ENCODE peak calls at places on chromosome 7, in eight cellular contexts. One of them, this sample, is unnamed.

GRCh38 chr7:11120675-11121220 is 147.1 kb downstream of the PHF14 start:
- DNase-seq in NCI-H1417 treated with DMSO at 0.1 percent for 48 hours: no peak
- DNase-seq in lower leg skin: no peak
- DNase-seq in midbrain: no peak
- DNase-seq in HCEC 1CT: no peak
- DNase-seq in left kidney: no peak
- DNase-seq in cardiac muscle cell: no peak
- DNase-seq in EL: no peak
- DNase-seq in this sample: no peak

GRCh38 chr7:105581066-105581811 is at the start of gene EFCAB10:
- DNase-seq in lower leg skin: peak
- DNase-seq in EL: peak
- DNase-seq in cardiac muscle cell: peak
- DNase-seq in NCI-H1417 treated with DMSO at 0.1 percent for 48 hours: peak
- DNase-seq in HCEC 1CT: no peak
- DNase-seq in midbrain: peak
- DNase-seq in left kidney: peak
- DNase-seq in this sample: no peak

GRCh38 chr7:55576753-55577152 is 4.5 kb upstream of the VOPP1 start:
- DNase-seq in midbrain: no peak
- DNase-seq in NCI-H1417 treated with DMSO at 0.1 percent for 48 hours: no peak
- DNase-seq in HCEC 1CT: no peak
- DNase-seq in lower leg skin: no peak
- DNase-seq in left kidney: no peak
- DNase-seq in cardiac muscle cell: no peak
- DNase-seq in EL: no peak
- DNase-seq in this sample: no peak

GRCh38 chr7:156005202-156005821 is 193.0 kb upstream of the SHH start:
- DNase-seq in NCI-H1417 treated with DMSO at 0.1 percent for 48 hours: no peak
- DNase-seq in HCEC 1CT: no peak
- DNase-seq in lower leg skin: peak
- DNase-seq in cardiac muscle cell: no peak
- DNase-seq in midbrain: no peak
- DNase-seq in EL: no peak
- DNase-seq in left kidney: no peak
- DNase-seq in this sample: no peak

GRCh38 chr7:85529831-85530230 is 343.0 kb upstream of the SEMA3D start:
- DNase-seq in EL: peak
- DNase-seq in midbrain: no peak
- DNase-seq in lower leg skin: no peak
- DNase-seq in cardiac muscle cell: no peak
- DNase-seq in NCI-H1417 treated with DMSO at 0.1 percent for 48 hours: no peak
- DNase-seq in HCEC 1CT: peak
- DNase-seq in left kidney: no peak
- DNase-seq in this sample: no peak

GRCh38 chr7:51029586-51030230 is 247.0 kb upstream of the GRB10 start:
- DNase-seq in NCI-H1417 treated with DMSO at 0.1 percent for 48 hours: no peak
- DNase-seq in EL: peak
- DNase-seq in midbrain: no peak
- DNase-seq in cardiac muscle cell: no peak
- DNase-seq in lower leg skin: no peak
- DNase-seq in HCEC 1CT: peak
- DNase-seq in left kidney: no peak
- DNase-seq in this sample: no peak

GRCh38 chr7:100053201-100053600 is 3.6 kb downstream of the ZSCAN21 start:
- DNase-seq in NCI-H1417 treated with DMSO at 0.1 percent for 48 hours: peak
- DNase-seq in midbrain: peak
- DNase-seq in cardiac muscle cell: peak
- DNase-seq in lower leg skin: no peak
- DNase-seq in EL: peak
- DNase-seq in HCEC 1CT: peak
- DNase-seq in left kidney: peak
- DNase-seq in this sample: peak

GRCh38 chr7:2444476-2444875 is 31.7 kb downstream of the GRIFIN start:
- DNase-seq in cardiac muscle cell: no peak
- DNase-seq in HCEC 1CT: peak
- DNase-seq in left kidney: no peak
- DNase-seq in EL: peak
- DNase-seq in midbrain: peak
- DNase-seq in lower leg skin: no peak
- DNase-seq in NCI-H1417 treated with DMSO at 0.1 percent for 48 hours: no peak
- DNase-seq in this sample: no peak

GRCh38 chr7:37112882-37113281 is 335.8 kb downstream of the ELMO1 start:
- DNase-seq in left kidney: no peak
- DNase-seq in NCI-H1417 treated with DMSO at 0.1 percent for 48 hours: no peak
- DNase-seq in midbrain: no peak
- DNase-seq in HCEC 1CT: no peak
- DNase-seq in cardiac muscle cell: no peak
- DNase-seq in EL: no peak
- DNase-seq in lower leg skin: no peak
- DNase-seq in this sample: no peak

GRCh38 chr7:122951006-122951405 is 44.5 kb downstream of the TAS2R16 start:
- DNase-seq in EL: no peak
- DNase-seq in midbrain: no peak
- DNase-seq in HCEC 1CT: no peak
- DNase-seq in lower leg skin: no peak
- DNase-seq in left kidney: no peak
- DNase-seq in cardiac muscle cell: no peak
- DNase-seq in NCI-H1417 treated with DMSO at 0.1 percent for 48 hours: no peak
- DNase-seq in this sample: no peak

GRCh38 chr7:57210871-57211270 is 78.6 kb upstream of the ZNF479 start:
- DNase-seq in midbrain: no peak
- DNase-seq in lower leg skin: peak
- DNase-seq in NCI-H1417 treated with DMSO at 0.1 percent for 48 hours: no peak
- DNase-seq in HCEC 1CT: no peak
- DNase-seq in cardiac muscle cell: no peak
- DNase-seq in EL: no peak
- DNase-seq in left kidney: no peak
- DNase-seq in this sample: no peak

GRCh38 chr7:24728503-24729364 is 28.5 kb downstream of the GSDME start:
- DNase-seq in cardiac muscle cell: no peak
- DNase-seq in left kidney: no peak
- DNase-seq in NCI-H1417 treated with DMSO at 0.1 percent for 48 hours: no peak
- DNase-seq in HCEC 1CT: no peak
- DNase-seq in lower leg skin: peak
- DNase-seq in EL: no peak
- DNase-seq in midbrain: no peak
- DNase-seq in this sample: no peak

GRCh38 chr7:116809636-116810266 is 52.6 kb upstream of the CAPZA2 start:
- DNase-seq in lower leg skin: no peak
- DNase-seq in midbrain: peak
- DNase-seq in EL: peak
- DNase-seq in NCI-H1417 treated with DMSO at 0.1 percent for 48 hours: peak
- DNase-seq in cardiac muscle cell: peak
- DNase-seq in HCEC 1CT: peak
- DNase-seq in left kidney: peak
- DNase-seq in this sample: peak

GRCh38 chr7:112052993-112053392 is 153.2 kb downstream of the DOCK4 start:
- DNase-seq in midbrain: no peak
- DNase-seq in HCEC 1CT: no peak
- DNase-seq in left kidney: no peak
- DNase-seq in EL: no peak
- DNase-seq in lower leg skin: no peak
- DNase-seq in NCI-H1417 treated with DMSO at 0.1 percent for 48 hours: no peak
- DNase-seq in cardiac muscle cell: no peak
- DNase-seq in this sample: no peak

GRCh38 chr7:149188637-149189259 is 6.6 kb upstream of the ZNF282 start:
- DNase-seq in NCI-H1417 treated with DMSO at 0.1 percent for 48 hours: no peak
- DNase-seq in midbrain: no peak
- DNase-seq in lower leg skin: peak
- DNase-seq in left kidney: no peak
- DNase-seq in EL: no peak
- DNase-seq in cardiac muscle cell: no peak
- DNase-seq in HCEC 1CT: no peak
- DNase-seq in this sample: no peak

GRCh38 chr7:137741443-137741842 is 105.3 kb downstream of the DGKI start:
- DNase-seq in midbrain: no peak
- DNase-seq in lower leg skin: no peak
- DNase-seq in NCI-H1417 treated with DMSO at 0.1 percent for 48 hours: no peak
- DNase-seq in cardiac muscle cell: no peak
- DNase-seq in HCEC 1CT: no peak
- DNase-seq in left kidney: no peak
- DNase-seq in EL: no peak
- DNase-seq in this sample: no peak